ENCODE peak calls at places on chromosomes 7 and 10, in four cellular contexts. G is GM12878, K is HepG2, B is K562. J is an unnamed sample.

GRCh38 chr10:75203724-75204123 is 6.9 kb upstream of the VDAC2 start:
- DNase-seq in G (no peak), K (no peak), B (no peak), J (no peak)

GRCh38 chr10:6915307-6915706 is 335.2 kb upstream of the PRKCQ start:
- DNase-seq in G (no peak), K (no peak), B (no peak), J (no peak)

GRCh38 chr10:109429956-109430760 is 493.2 kb downstream of the XPNPEP1 start:
- DNase-seq in B (no peak), K (no peak), G (no peak), J (no peak)

GRCh38 chr7:26681819-26682418 is 182.5 kb downstream of the SKAP2 start:
- DNase-seq in G (no peak), B (peak), K (no peak), J (no peak)

GRCh38 chr10:79346388-79347225 is 662 bp upstream of the PPIF start:
- DNase-seq in G (no peak), K (no peak), B (no peak), J (peak)

GRCh38 chr10:89151857-89152256 is 55.3 kb downstream of the CH25H start:
- DNase-seq in B (no peak), G (no peak), K (no peak), J (no peak)

GRCh38 chr7:123974326-123974908 is 49.4 kb downstream of the SPAM1 start:
- DNase-seq in B (no peak), K (no peak), G (no peak), J (no peak)

GRCh38 chr10:31707578-31708411 is 220.8 kb downstream of the ARHGAP12 start:
- DNase-seq in G (peak), K (no peak), B (no peak), J (no peak)

GRCh38 chr10:34181545-34182300 is 633.4 kb downstream of the PARD3 start:
- DNase-seq in G (no peak), K (no peak), B (no peak), J (no peak)

GRCh38 chr7:153432056-153432455 is 620.1 kb upstream of the DPP6 start:
- DNase-seq in K (no peak), B (no peak), G (no peak), J (no peak)

GRCh38 chr10:48476279-48476982 is 128.4 kb downstream of the ARHGAP22 start:
- DNase-seq in K (no peak), G (no peak), B (no peak), J (no peak)

GRCh38 chr10:123772645-123773508 is 106.7 kb downstream of the GPR26 start:
- DNase-seq in B (no peak), G (peak), K (no peak), J (no peak)

GRCh38 chr7:107078517-107078966 is 34.0 kb downstream of the PRKAR2B start:
- DNase-seq in B (peak), G (no peak), K (no peak), J (no peak)

GRCh38 chr10:59372543-59372942 is 10.2 kb upstream of the FAM13C start:
- DNase-seq in G (no peak), K (no peak), B (no peak), J (no peak)

GRCh38 chr10:68586622-68587325 is 26.6 kb downstream of the TET1 start:
- DNase-seq in B (no peak), G (no peak), K (no peak), J (no peak)

GRCh38 chr10:14325325-14325955 is 5.3 kb downstream of the FRMD4A start:
- DNase-seq in K (peak), B (peak), G (no peak), J (peak)

GRCh38 chr10:35092851-35093250 is 2.7 kb upstream of the CUL2 start:
- DNase-seq in B (peak), K (no peak), G (no peak), J (no peak)

GRCh38 chr10:86673827-86674581 is 5.7 kb downstream of the LDB3 start:
- DNase-seq in K (no peak), G (no peak), B (no peak), J (no peak)

GRCh38 chr7:47636111-47636692 is 54.3 kb upstream of the TNS3 start:
- DNase-seq in G (no peak), K (peak), B (no peak), J (no peak)

GRCh38 chr10:96833220-96834001 is 1.3 kb downstream of the LCOR start:
- DNase-seq in K (peak), G (no peak), B (no peak), J (peak)

GRCh38 chr10:36494386-36494785 is 631.0 kb upstream of the ANKRD30A start:
- DNase-seq in B (no peak), G (no peak), K (no peak), J (no peak)

GRCh38 chr7:157978766-157979165 is 608.9 kb downstream of the PTPRN2 start:
- DNase-seq in K (no peak), G (no peak), B (no peak), J (no peak)

GRCh38 chr10:124339951-124340760 is 78.6 kb downstream of the OAT start:
- DNase-seq in B (no peak), G (no peak), K (no peak), J (no peak)

GRCh38 chr10:22740180-22740579 is 25.8 kb upstream of the PIP4K2A start:
- DNase-seq in B (no peak), K (peak), G (no peak), J (no peak)

GRCh38 chr10:97302088-97302791 is 9.8 kb upstream of the ARHGAP19 start:
- DNase-seq in K (no peak), G (no peak), B (no peak), J (no peak)

GRCh38 chr10:122112021-122112616 is 123.2 kb downstream of the TACC2 start:
- DNase-seq in G (no peak), B (no peak), K (no peak), J (no peak)

GRCh38 chr10:16848562-16849154 is 31.4 kb upstream of the RSU1 start:
- DNase-seq in G (no peak), K (no peak), B (no peak), J (no peak)

GRCh38 chr7:103445228-103446020 is 583 bp downstream of the SLC26A5 start:
- DNase-seq in B (no peak), G (no peak), K (no peak), J (peak)

GRCh38 chr7:152462995-152463713 is 27.4 kb upstream of the KMT2C start:
- DNase-seq in G (no peak), B (peak), K (no peak), J (no peak)

GRCh38 chr10:17533731-17534130 is 79.3 kb upstream of the ST8SIA6 start:
- DNase-seq in B (no peak), K (no peak), G (no peak), J (no peak)

GRCh38 chr10:109974509-109975191 is 33.1 kb upstream of the ADD3 start:
- DNase-seq in K (peak), B (no peak), G (no peak), J (no peak)

GRCh38 chr7:46568420-46569116 is 647.5 kb upstream of the IGFBP3 start:
- DNase-seq in G (no peak), K (no peak), B (no peak), J (no peak)

DNA sequence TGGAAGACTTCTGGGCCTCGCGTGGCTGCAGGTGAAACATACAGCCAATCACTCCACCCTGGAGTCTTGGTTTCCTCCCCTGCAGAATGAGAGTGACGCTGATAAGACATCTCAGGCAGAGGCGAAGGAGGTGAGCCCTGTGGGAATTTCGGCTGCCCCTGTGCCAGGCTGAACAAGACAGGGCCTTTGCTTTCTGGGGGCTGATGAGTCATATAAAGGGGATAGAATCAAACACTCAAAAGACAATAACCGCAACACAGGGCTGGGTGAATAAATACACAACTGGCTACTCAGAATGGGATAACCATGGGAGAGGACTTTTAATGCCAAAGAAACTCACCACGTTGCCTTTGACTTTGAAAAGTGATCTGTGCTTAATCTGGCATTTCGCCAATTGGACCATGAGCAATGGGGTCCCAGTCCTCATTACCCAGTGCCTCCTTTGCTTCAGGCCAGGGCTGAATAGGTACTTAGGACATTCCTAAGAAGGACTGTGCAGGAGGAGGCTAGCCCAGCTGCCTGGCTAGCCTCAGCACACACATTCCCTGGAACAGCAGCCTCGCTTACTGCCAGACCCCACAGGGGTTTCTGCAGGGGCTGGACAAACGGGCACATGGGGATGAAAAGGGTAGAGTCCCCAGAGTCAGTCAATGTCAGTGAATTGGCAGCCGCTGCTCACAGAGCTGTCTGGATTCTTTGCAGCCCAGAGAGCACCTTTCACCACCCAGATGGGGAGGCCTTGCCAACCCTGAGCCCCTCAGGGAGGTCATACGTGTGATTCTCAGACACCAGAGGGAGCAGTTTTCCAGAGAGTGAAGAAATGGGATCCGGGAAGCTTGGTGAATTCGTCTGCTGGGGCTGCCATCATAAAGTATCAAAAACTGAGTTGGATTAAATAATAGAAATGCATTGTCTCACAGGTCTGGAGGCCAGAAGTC is 143.5 kb downstream of the KCNMA1 start:
- DNase-seq in B (no peak), G (no peak), K (peak), J (peak)
- TF ChIP-seq TCF7 in B (no peak), G (no peak), K (no peak), J (no peak)

DNA sequence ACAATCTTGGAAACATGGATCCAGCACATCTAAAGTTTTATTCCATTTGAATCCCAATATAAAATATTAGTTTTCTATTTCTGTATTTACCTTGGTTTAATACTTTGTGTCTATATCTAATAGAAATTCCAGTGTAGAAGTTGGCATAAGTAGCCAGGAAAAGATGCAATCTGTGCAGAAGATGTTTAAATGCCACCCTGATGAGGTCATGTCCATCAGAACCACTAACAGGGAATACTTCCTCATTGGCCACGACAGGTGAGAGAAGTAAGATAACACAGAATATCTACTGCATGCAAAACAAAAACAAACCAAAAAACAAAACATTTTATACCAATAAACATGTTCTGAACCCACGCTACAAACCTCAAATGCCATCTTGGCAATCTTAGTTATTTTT is 15.7 kb downstream of the PLEKHS1 start:
- DNase-seq in B (no peak), G (no peak), K (no peak), J (no peak)
- TF ChIP-seq TCF7 in B (no peak), G (no peak), K (no peak), J (no peak)

DNA sequence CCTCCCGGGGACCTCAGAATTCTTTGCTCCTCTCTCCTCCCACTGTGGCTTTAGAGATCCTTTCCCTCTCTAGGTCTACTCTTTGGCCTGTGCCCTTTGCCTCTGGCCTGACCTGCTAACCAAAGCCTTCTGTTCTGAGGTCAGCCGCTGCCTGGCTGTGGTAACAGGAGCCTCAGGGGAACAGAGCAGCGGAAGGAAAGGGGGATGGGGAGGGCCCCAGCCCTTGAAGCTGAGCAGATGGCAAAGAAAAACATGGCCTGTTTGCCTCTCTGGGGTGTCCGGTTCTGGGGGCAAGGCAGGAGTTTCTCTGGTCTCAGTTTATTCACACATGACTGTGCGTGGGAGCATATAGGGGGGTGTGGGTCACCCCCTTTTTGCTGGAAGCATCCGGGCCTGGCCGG is 28.2 kb downstream of the COL26A1 start:
- DNase-seq in G (peak), B (no peak), K (peak), J (peak)
- TF ChIP-seq TCF7 in G (no peak), B (no peak), K (peak), J (no peak)

GRCh38 chr7:11753441-11753840 is 78.6 kb downstream of the THSD7A start:
- DNase-seq in K (no peak), B (no peak), G (no peak), J (no peak)
- TF ChIP-seq TCF7 in K (no peak), B (no peak), G (no peak), J (no peak)

GRCh38 chr7:133365892-133366291 is 113.0 kb downstream of the EXOC4 start:
- DNase-seq in B (no peak), K (no peak), G (no peak), J (no peak)
- TF ChIP-seq TCF7 in B (no peak), K (no peak), G (no peak), J (no peak)